ENCODE peak calls at places on chromosome X, in five cellular contexts. One of them, this sample, is unnamed.

GRCh38 chrX:152915541-152916241 is 17.8 kb downstream of the ZNF185 start:
- DNase-seq in activated gamma-delta T cell: no peak
- DNase-seq in GM04504: peak
- DNase-seq in activated CD8-positive, alpha-beta memory T cell treated with anti-CD3 and anti-CD28 coated beads for 1 hour: no peak
- DNase-seq in amygdala: no peak
- DNase-seq in this sample: peak

GRCh38 chrX:49960061-49960460 is 37.7 kb downstream of the CLCN5 start:
- DNase-seq in activated gamma-delta T cell: no peak
- DNase-seq in GM04504: no peak
- DNase-seq in activated CD8-positive, alpha-beta memory T cell treated with anti-CD3 and anti-CD28 coated beads for 1 hour: no peak
- DNase-seq in amygdala: no peak
- DNase-seq in this sample: no peak

GRCh38 chrX:19689170-19689814 is 174.0 kb upstream of the MAP3K15 start:
- DNase-seq in activated gamma-delta T cell: no peak
- DNase-seq in GM04504: no peak
- DNase-seq in activated CD8-positive, alpha-beta memory T cell treated with anti-CD3 and anti-CD28 coated beads for 1 hour: no peak
- DNase-seq in amygdala: no peak
- DNase-seq in this sample: no peak

GRCh38 chrX:41732260-41732659 is 8.3 kb downstream of the GPR82 start:
- DNase-seq in activated gamma-delta T cell: no peak
- DNase-seq in GM04504: no peak
- DNase-seq in activated CD8-positive, alpha-beta memory T cell treated with anti-CD3 and anti-CD28 coated beads for 1 hour: no peak
- DNase-seq in amygdala: no peak
- DNase-seq in this sample: no peak

GRCh38 chrX:32137525-32137924 is 1065.7 kb upstream of the FTHL17 start:
- DNase-seq in activated gamma-delta T cell: no peak
- DNase-seq in GM04504: no peak
- DNase-seq in activated CD8-positive, alpha-beta memory T cell treated with anti-CD3 and anti-CD28 coated beads for 1 hour: no peak
- DNase-seq in amygdala: no peak
- DNase-seq in this sample: peak

GRCh38 chrX:9370888-9371287 is 94.0 kb upstream of the TBL1X start:
- DNase-seq in activated gamma-delta T cell: no peak
- DNase-seq in GM04504: no peak
- DNase-seq in activated CD8-positive, alpha-beta memory T cell treated with anti-CD3 and anti-CD28 coated beads for 1 hour: no peak
- DNase-seq in amygdala: no peak
- DNase-seq in this sample: no peak

GRCh38 chrX:110748256-110748811 is 47.3 kb downstream of the CHRDL1 start:
- DNase-seq in activated gamma-delta T cell: no peak
- DNase-seq in GM04504: no peak
- DNase-seq in activated CD8-positive, alpha-beta memory T cell treated with anti-CD3 and anti-CD28 coated beads for 1 hour: no peak
- DNase-seq in amygdala: no peak
- DNase-seq in this sample: no peak

GRCh38 chrX:44203791-44204190 is 139.7 kb downstream of the EFHC2 start:
- DNase-seq in activated gamma-delta T cell: no peak
- DNase-seq in GM04504: no peak
- DNase-seq in activated CD8-positive, alpha-beta memory T cell treated with anti-CD3 and anti-CD28 coated beads for 1 hour: no peak
- DNase-seq in amygdala: no peak
- DNase-seq in this sample: no peak

GRCh38 chrX:15343075-15343476 is 7.8 kb upstream of the PIGA start:
- DNase-seq in activated gamma-delta T cell: no peak
- DNase-seq in GM04504: peak
- DNase-seq in activated CD8-positive, alpha-beta memory T cell treated with anti-CD3 and anti-CD28 coated beads for 1 hour: no peak
- DNase-seq in amygdala: no peak
- DNase-seq in this sample: no peak

GRCh38 chrX:147646949-147647717 is 264.6 kb upstream of the FMR1 start:
- DNase-seq in activated gamma-delta T cell: no peak
- DNase-seq in GM04504: no peak
- DNase-seq in activated CD8-positive, alpha-beta memory T cell treated with anti-CD3 and anti-CD28 coated beads for 1 hour: no peak
- DNase-seq in amygdala: no peak
- DNase-seq in this sample: no peak

GRCh38 chrX:38940547-38940946 is 139.3 kb downstream of the MID1IP1 start:
- DNase-seq in activated gamma-delta T cell: no peak
- DNase-seq in GM04504: no peak
- DNase-seq in activated CD8-positive, alpha-beta memory T cell treated with anti-CD3 and anti-CD28 coated beads for 1 hour: no peak
- DNase-seq in amygdala: no peak
- DNase-seq in this sample: no peak

GRCh38 chrX:150155396-150156048 is 207.6 kb upstream of the MAMLD1 start:
- DNase-seq in activated gamma-delta T cell: no peak
- DNase-seq in GM04504: peak
- DNase-seq in activated CD8-positive, alpha-beta memory T cell treated with anti-CD3 and anti-CD28 coated beads for 1 hour: no peak
- DNase-seq in amygdala: no peak
- DNase-seq in this sample: no peak

GRCh38 chrX:106921637-106922036 is 1.4 kb downstream of the CLDN2 start:
- DNase-seq in activated gamma-delta T cell: no peak
- DNase-seq in GM04504: no peak
- DNase-seq in activated CD8-positive, alpha-beta memory T cell treated with anti-CD3 and anti-CD28 coated beads for 1 hour: no peak
- DNase-seq in amygdala: no peak
- DNase-seq in this sample: no peak

GRCh38 chrX:149517308-149517707 is 12.2 kb upstream of the IDS start:
- DNase-seq in activated gamma-delta T cell: no peak
- DNase-seq in GM04504: no peak
- DNase-seq in activated CD8-positive, alpha-beta memory T cell treated with anti-CD3 and anti-CD28 coated beads for 1 hour: no peak
- DNase-seq in amygdala: no peak
- DNase-seq in this sample: no peak

GRCh38 chrX:10198254-10198653 is 41.5 kb downstream of the CLCN4 start:
- DNase-seq in activated gamma-delta T cell: no peak
- DNase-seq in GM04504: no peak
- DNase-seq in activated CD8-positive, alpha-beta memory T cell treated with anti-CD3 and anti-CD28 coated beads for 1 hour: no peak
- DNase-seq in amygdala: no peak
- DNase-seq in this sample: no peak

GRCh38 chrX:49106930-49107329 is 16.6 kb downstream of the GPKOW start:
- DNase-seq in activated gamma-delta T cell: no peak
- DNase-seq in GM04504: peak
- DNase-seq in activated CD8-positive, alpha-beta memory T cell treated with anti-CD3 and anti-CD28 coated beads for 1 hour: no peak
- DNase-seq in amygdala: peak
- DNase-seq in this sample: no peak

GRCh38 chrX:68175569-68175968 is 257.7 kb downstream of the OPHN1 start:
- DNase-seq in activated gamma-delta T cell: no peak
- DNase-seq in GM04504: peak
- DNase-seq in activated CD8-positive, alpha-beta memory T cell treated with anti-CD3 and anti-CD28 coated beads for 1 hour: no peak
- DNase-seq in amygdala: no peak
- DNase-seq in this sample: no peak

GRCh38 chrX:106397788-106398538 is 213.8 kb upstream of the RADX start:
- DNase-seq in activated gamma-delta T cell: no peak
- DNase-seq in GM04504: no peak
- DNase-seq in activated CD8-positive, alpha-beta memory T cell treated with anti-CD3 and anti-CD28 coated beads for 1 hour: no peak
- DNase-seq in amygdala: no peak
- DNase-seq in this sample: no peak

GRCh38 chrX:47637546-47638195 is 7.9 kb upstream of the CFP start:
- DNase-seq in activated gamma-delta T cell: no peak
- DNase-seq in GM04504: no peak
- DNase-seq in activated CD8-positive, alpha-beta memory T cell treated with anti-CD3 and anti-CD28 coated beads for 1 hour: no peak
- DNase-seq in amygdala: no peak
- DNase-seq in this sample: no peak

GRCh38 chrX:13483773-13484172 is 85.6 kb upstream of the EGFL6 start:
- DNase-seq in activated gamma-delta T cell: no peak
- DNase-seq in GM04504: no peak
- DNase-seq in activated CD8-positive, alpha-beta memory T cell treated with anti-CD3 and anti-CD28 coated beads for 1 hour: no peak
- DNase-seq in amygdala: no peak
- DNase-seq in this sample: no peak

GRCh38 chrX:56963377-56963776 is 32.0 kb downstream of the SPIN3 start:
- DNase-seq in activated gamma-delta T cell: no peak
- DNase-seq in GM04504: no peak
- DNase-seq in activated CD8-positive, alpha-beta memory T cell treated with anti-CD3 and anti-CD28 coated beads for 1 hour: no peak
- DNase-seq in amygdala: no peak
- DNase-seq in this sample: peak

This sample was measured in Jurkat, Clone E6-1.